ENCODE peak calls at places on chromosomes 4 and X, in five cellular contexts. U, X, S, B and W are unnamed samples.

GRCh38 chr4:181017038-181017437 is 1226.2 kb upstream of the TENM3 start:
- DNase-seq in U (no peak), X (no peak), B (no peak), S (no peak), W (no peak)

GRCh38 chr4:48899950-48900349 is 6.6 kb downstream of the OCIAD2 start:
- DNase-seq in U (no peak), S (no peak), B (peak), X (no peak), W (no peak)

GRCh38 chrX:17627026-17627425 is 110.3 kb upstream of the SCML1 start:
- DNase-seq in B (no peak), X (no peak), U (no peak), S (no peak), W (no peak)

GRCh38 chr4:25865586-25865985 is 2.8 kb upstream of the SEL1L3 start:
- DNase-seq in X (no peak), B (no peak), U (no peak), S (no peak), W (no peak)

GRCh38 chrX:39603291-39603690 is 494.5 kb downstream of the BCOR start:
- DNase-seq in S (no peak), X (no peak), U (no peak), B (no peak), W (no peak)

GRCh38 chr4:173360587-173361221 is 10.1 kb upstream of the SAP30 start:
- DNase-seq in X (no peak), U (no peak), B (peak), S (no peak), W (no peak)

GRCh38 chrX:11702965-11703631 is 37.4 kb upstream of the ARHGAP6 start:
- DNase-seq in U (no peak), S (no peak), X (no peak), B (no peak), W (no peak)

GRCh38 chrX:48897621-48898306 is at the start of the genes PQBP1 and TIMM17B:
- DNase-seq in X (peak), U (peak), B (peak), S (peak), W (peak)

GRCh38 chr4:136124251-136124745 is 1408.0 kb downstream of the PCDH18 start:
- DNase-seq in U (no peak), S (no peak), X (no peak), B (no peak), W (no peak)

GRCh38 chr4:102527695-102528094 is 26.5 kb downstream of the NFKB1 start:
- DNase-seq in B (no peak), U (no peak), S (no peak), X (no peak), W (no peak)
- H3K27ac ChIP-seq in B (no peak), U (no peak), S (no peak), X (peak), W (no peak)

GRCh38 chr4:112817933-112818921 is 181.3 kb downstream of the LARP7 start:
- DNase-seq in U (peak), B (peak), X (no peak), S (peak), W (no peak)
- H3K27ac ChIP-seq in U (peak), B (no peak), X (no peak), S (peak), W (no peak)

GRCh38 chrX:46627700-46628405 is 54.3 kb downstream of the CHST7 start:
- DNase-seq in U (peak), S (peak), B (no peak), X (no peak), W (no peak)
- H3K27ac ChIP-seq in U (peak), S (peak), B (peak), X (no peak), W (no peak)

GRCh38 chr4:6359536-6360308 is 90.1 kb downstream of the WFS1 start:
- DNase-seq in B (no peak), U (no peak), X (no peak), S (no peak), W (no peak)

GRCh38 chr4:6362896-6363295 is 93.2 kb downstream of the WFS1 start:
- DNase-seq in B (peak), S (no peak), U (no peak), X (no peak), W (no peak)

GRCh38 chr4:6362243-6362885 is 92.7 kb downstream of the WFS1 start:
- DNase-seq in U (no peak), X (no peak), B (no peak), S (no peak), W (no peak)

GRCh38 chr4:6361076-6361784 is 91.6 kb downstream of the WFS1 start:
- DNase-seq in S (no peak), U (no peak), X (no peak), B (no peak), W (no peak)

DNA sequence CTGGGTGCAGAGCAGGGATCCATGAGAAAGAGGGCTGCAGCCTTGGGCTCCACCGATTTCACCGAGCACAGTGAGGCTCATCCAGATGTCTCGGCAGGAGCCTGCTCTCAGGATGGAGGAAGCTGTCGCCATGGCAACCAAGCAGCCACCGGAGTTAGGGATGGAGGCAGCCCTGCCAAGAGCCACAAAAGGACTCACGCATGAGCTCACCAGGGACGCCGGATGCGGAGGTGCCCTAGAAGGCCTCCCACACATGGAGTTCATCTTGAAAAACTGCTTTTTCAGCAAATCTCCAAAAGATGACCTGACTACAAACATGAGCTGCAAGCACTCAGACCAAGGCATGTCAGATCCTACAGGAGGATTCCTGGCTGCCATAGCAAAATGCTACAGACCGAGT is 90.7 kb downstream of the WFS1 start:
- DNase-seq in X (no peak), U (no peak), S (no peak), B (no peak), W (no peak)
- H3K27ac ChIP-seq in X (no peak), U (no peak), S (no peak), B (no peak), W (no peak)

DNA sequence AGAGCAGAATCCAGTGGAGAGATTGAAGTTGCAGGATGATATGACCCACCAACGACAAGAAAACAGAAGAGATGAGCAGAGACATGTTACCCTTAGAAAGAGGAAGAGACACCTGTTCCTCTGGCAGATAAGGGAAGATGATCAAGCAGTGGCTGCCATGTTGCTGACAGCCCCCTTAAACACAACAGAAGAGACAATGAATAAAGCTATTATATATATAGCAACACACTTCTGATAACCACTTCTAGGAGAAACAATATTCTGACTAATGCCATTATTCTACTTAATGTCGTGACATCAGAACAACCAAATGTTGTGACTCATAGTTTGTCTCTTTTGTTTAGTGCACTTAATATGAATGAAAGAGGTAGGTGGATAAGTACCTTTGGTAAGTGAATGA is 44.9 kb downstream of the SH3RF1 start:
- DNase-seq in B (peak), U (no peak), S (no peak), X (no peak), W (no peak)
- H3K27ac ChIP-seq in B (peak), U (no peak), S (no peak), X (no peak), W (peak)

GRCh38 chr4:8195431-8195830 is 3.7 kb upstream of the SH3TC1 start:
- DNase-seq in S (no peak), B (no peak), X (no peak), U (no peak), W (no peak)
- H3K27ac ChIP-seq in S (no peak), B (no peak), X (no peak), U (peak), W (no peak)